ENCODE peak calls at places on chromosomes 7 and 10, in six cellular contexts. T, J, K, A, E and B are unnamed samples.

GRCh38 chr7:103447073-103447960 is 1.3 kb upstream of the SLC26A5 start:
- DNase-seq in T (peak), J (peak), K (peak), A (peak), E (peak), B (peak)

GRCh38 chr10:61760943-61761824 is 98.5 kb downstream of the CABCOCO1 start:
- DNase-seq in T (no peak), J (peak), K (peak), A (no peak), E (peak), B (no peak)

GRCh38 chr10:119654540-119654939 is 3.4 kb downstream of the BAG3 start:
- DNase-seq in T (no peak), J (peak), K (no peak), A (peak), E (peak), B (peak)

GRCh38 chr10:50510517-50511473 is 113.0 kb downstream of the SGMS1 start:
- DNase-seq in T (no peak), J (no peak), K (no peak), A (no peak), E (no peak), B (no peak)

GRCh38 chr10:123858039-123858740 is 33.4 kb downstream of the CPXM2 start:
- DNase-seq in T (no peak), J (peak), K (no peak), A (no peak), E (peak), B (no peak)

GRCh38 chr7:43072530-43072929 is 39.9 kb upstream of the HECW1 start:
- DNase-seq in T (no peak), J (no peak), K (no peak), A (no peak), E (no peak), B (no peak)

GRCh38 chr7:73974948-73975926 is 52.7 kb upstream of the ELN start:
- DNase-seq in T (no peak), J (no peak), K (no peak), A (no peak), E (no peak), B (peak)

GRCh38 chr7:1159933-1160664 is at the start of gene ZFAND2A:
- DNase-seq in T (peak), J (peak), K (peak), A (peak), E (peak), B (peak)

GRCh38 chr10:57664815-57665214 is 602.9 kb downstream of the IPMK start:
- DNase-seq in T (no peak), J (no peak), K (no peak), A (no peak), E (no peak), B (no peak)

GRCh38 chr7:131745645-131746248 is 189.3 kb upstream of the PODXL start:
- DNase-seq in T (peak), J (peak), K (peak), A (peak), E (peak), B (no peak)

GRCh38 chr7:11591943-11592342 is 240.1 kb downstream of the THSD7A start:
- DNase-seq in T (no peak), J (no peak), K (no peak), A (no peak), E (no peak), B (no peak)
- H3K4me2 ChIP-seq in T (no peak), J (no peak), K (no peak), A (no peak), E (no peak), B (no peak)

GRCh38 chr7:98211676-98212531 is 665 bp downstream of the BHLHA15 start:
- DNase-seq in T (peak), J (no peak), K (no peak), A (no peak), E (no peak), B (peak)
- H2AFZ ChIP-seq in T (no peak), J (no peak), K (peak), A (no peak), E (no peak), B (no peak)

GRCh38 chr7:7707756-7708310 is 10.6 kb downstream of the RPA3 start:
- DNase-seq in T (peak), J (peak), K (peak), A (no peak), E (peak), B (no peak)
- H3K4me2 ChIP-seq in T (no peak), J (no peak), K (no peak), A (no peak), E (no peak), B (no peak)

GRCh38 chr7:75987026-75987804 is 7.2 kb downstream of the TMEM120A start:
- DNase-seq in T (no peak), J (no peak), K (no peak), A (no peak), E (no peak), B (peak)
- H2AFZ ChIP-seq in T (no peak), J (no peak), K (no peak), A (no peak), E (no peak), B (no peak)

GRCh38 chr10:15395912-15396311 is 24.8 kb upstream of the FAM171A1 start:
- DNase-seq in T (no peak), J (no peak), K (no peak), A (no peak), E (no peak), B (no peak)

GRCh38 chr10:15399060-15399661 is 28.1 kb upstream of the FAM171A1 start:
- DNase-seq in T (no peak), J (no peak), K (no peak), A (no peak), E (no peak), B (no peak)

GRCh38 chr10:15405319-15405718 is 34.2 kb upstream of the FAM171A1 start:
- DNase-seq in T (no peak), J (no peak), K (no peak), A (no peak), E (no peak), B (no peak)

GRCh38 chr10:15401382-15401781 is 30.3 kb upstream of the FAM171A1 start:
- DNase-seq in T (no peak), J (no peak), K (no peak), A (no peak), E (no peak), B (no peak)
- H3K4me2 ChIP-seq in T (no peak), J (no peak), K (no peak), A (no peak), E (no peak), B (no peak)

GRCh38 chr10:78365711-78366110 is 332.0 kb downstream of the RPS24 start:
- DNase-seq in T (no peak), J (no peak), K (peak), A (no peak), E (peak), B (no peak)
- H2AFZ ChIP-seq in T (no peak), J (no peak), K (peak), A (no peak), E (no peak), B (no peak)

GRCh38 chr10:44402465-44403205 is 17.7 kb upstream of the CXCL12 start:
- DNase-seq in T (no peak), J (no peak), K (no peak), A (no peak), E (no peak), B (peak)

GRCh38 chr10:44399478-44400451 is 14.9 kb upstream of the CXCL12 start:
- DNase-seq in T (no peak), J (no peak), K (no peak), A (no peak), E (peak), B (peak)

GRCh38 chr10:44400553-44400952 is 15.7 kb upstream of the CXCL12 start:
- DNase-seq in T (no peak), J (no peak), K (no peak), A (no peak), E (no peak), B (peak)

DNA sequence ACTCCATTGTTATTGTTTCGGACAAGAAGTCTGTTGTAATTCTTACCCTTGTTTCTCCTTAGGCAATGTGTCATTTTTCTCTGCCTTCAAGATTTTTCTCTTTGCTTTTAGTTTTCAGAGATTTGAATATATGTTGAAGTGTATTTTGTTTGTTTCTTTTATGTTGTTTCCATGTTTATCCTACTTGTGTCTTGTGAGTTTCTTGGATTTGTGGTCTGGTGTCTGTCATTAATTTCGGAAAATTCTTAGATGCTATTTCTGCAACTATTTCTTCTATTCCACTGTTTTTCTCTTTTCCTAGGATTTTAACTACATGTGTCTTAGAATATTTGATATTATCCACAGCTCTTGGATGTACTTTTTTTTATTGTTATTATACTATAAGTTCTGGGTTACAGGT is 20.1 kb upstream of the CXCL12 start:
- DNase-seq in T (no peak), J (no peak), K (no peak), A (no peak), E (no peak), B (no peak)
- H3K4me2 ChIP-seq in T (no peak), J (no peak), K (no peak), A (no peak), E (no peak), B (no peak)

GRCh38 chr10:88028072-88028471 is 164.6 kb downstream of the PTEN start:
- DNase-seq in T (no peak), J (no peak), K (no peak), A (no peak), E (no peak), B (no peak)

GRCh38 chr10:88032566-88032965 is 169.1 kb downstream of the PTEN start:
- DNase-seq in T (no peak), J (peak), K (peak), A (no peak), E (peak), B (peak)

GRCh38 chr10:88023676-88024075 is 160.3 kb downstream of the PTEN start:
- DNase-seq in T (no peak), J (no peak), K (no peak), A (no peak), E (no peak), B (no peak)

GRCh38 chr10:88028654-88029053 is 165.2 kb downstream of the PTEN start:
- DNase-seq in T (no peak), J (no peak), K (no peak), A (no peak), E (no peak), B (no peak)

GRCh38 chr10:88027570-88027969 is 164.1 kb downstream of the PTEN start:
- DNase-seq in T (no peak), J (no peak), K (no peak), A (no peak), E (no peak), B (no peak)
- H2AFZ ChIP-seq in T (no peak), J (no peak), K (no peak), A (no peak), E (no peak), B (no peak)